ENCODE peak calls at places on chromosomes 1 and 21, in four cellular contexts. O, H, Q and T are unnamed samples.

GRCh38 chr1:116125761-116126160 is 14.6 kb downstream of the MAB21L3 start:
- DNase-seq in Q (no peak), O (no peak), H (no peak), T (no peak)

GRCh38 chr21:34553199-34553952 is 41.4 kb upstream of the KCNE1 start:
- DNase-seq in Q (peak), H (peak), O (peak), T (no peak)

GRCh38 chr21:45971487-45972352 is 9.8 kb upstream of the COL6A1 start:
- DNase-seq in O (no peak), Q (peak), H (peak), T (no peak)

GRCh38 chr1:233549917-233550316 is 64.0 kb upstream of the KCNK1 start:
- DNase-seq in O (peak), H (no peak), Q (no peak), T (no peak)

GRCh38 chr1:228862542-228863505 is 127.5 kb downstream of the RHOU start:
- DNase-seq in Q (no peak), O (no peak), H (peak), T (no peak)

GRCh38 chr1:53076165-53076564 is 14.2 kb downstream of the PODN start:
- DNase-seq in O (no peak), H (no peak), Q (no peak), T (no peak)

GRCh38 chr1:20476260-20477038 is 9.6 kb downstream of the CAMK2N1 start:
- DNase-seq in Q (peak), H (peak), O (peak), T (no peak)

GRCh38 chr1:243325305-243325890 is 69.6 kb downstream of the SDCCAG8 start:
- DNase-seq in H (peak), Q (peak), O (peak), T (peak)

GRCh38 chr1:23380719-23381118 is 11.1 kb upstream of the ZNF436 start:
- DNase-seq in O (no peak), Q (no peak), H (no peak), T (no peak)

GRCh38 chr1:182257369-182258063 is 134.1 kb downstream of the GLUL start:
- DNase-seq in O (no peak), H (no peak), Q (no peak), T (no peak)

GRCh38 chr1:83593073-83593472 is 405.9 kb downstream of the TTLL7 start:
- DNase-seq in H (no peak), Q (no peak), O (no peak), T (no peak)

GRCh38 chr1:51953079-51953478 is 37.4 kb downstream of the RAB3B start:
- DNase-seq in Q (no peak), O (no peak), H (no peak), T (peak)

GRCh38 chr1:24483441-24483840 is 19.2 kb upstream of the RCAN3 start:
- DNase-seq in H (no peak), Q (no peak), O (no peak), T (no peak)

GRCh38 chr1:200917291-200917817 is 22.7 kb downstream of the INAVA start:
- DNase-seq in O (peak), H (no peak), Q (no peak), T (peak)

GRCh38 chr1:58649555-58649954 is 50.3 kb downstream of the MYSM1 start:
- DNase-seq in Q (no peak), H (no peak), O (no peak), T (no peak)

GRCh38 chr1:36481091-36481490 is 1.6 kb downstream of the CSF3R start:
- DNase-seq in O (no peak), Q (no peak), H (no peak), T (no peak)

GRCh38 chr1:94676686-94677085 is 135.1 kb upstream of the F3 start:
- DNase-seq in H (no peak), Q (no peak), O (no peak), T (no peak)

GRCh38 chr1:40384413-40384762 is 10.9 kb downstream of the SMAP2 start:
- DNase-seq in O (no peak), Q (no peak), H (no peak), T (no peak)

GRCh38 chr1:112507896-112508241 is 896 bp upstream of the WNT2B start:
- DNase-seq in Q (no peak), O (no peak), H (peak), T (no peak)

GRCh38 chr21:44800103-44800502 is 1.5 kb downstream of the UBE2G2 start:
- DNase-seq in Q (peak), H (peak), O (peak), T (no peak)

GRCh38 chr1:85274969-85275453 is 1.4 kb downstream of the BCL10 start:
- DNase-seq in Q (peak), O (peak), H (peak), T (no peak)

DNA sequence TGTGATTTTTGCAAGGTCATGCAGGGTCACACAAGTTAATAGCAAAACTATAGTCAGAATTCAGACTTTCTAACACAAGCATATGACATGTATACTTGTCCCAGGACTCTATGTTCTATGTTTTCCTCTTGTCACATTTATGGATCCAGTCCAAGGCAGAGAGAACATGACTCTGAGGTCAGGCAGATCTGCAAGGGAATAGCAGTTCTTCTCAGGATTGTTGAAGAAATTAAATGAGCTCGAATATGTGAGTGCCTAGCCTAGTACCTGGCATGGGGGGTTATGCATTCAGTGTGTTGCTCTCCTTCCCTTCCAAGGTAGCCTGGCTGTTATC is 9.5 kb upstream of the RPTN start:
- DNase-seq in Q (no peak), H (peak), O (no peak), T (no peak)
- H3K4me2 ChIP-seq in Q (no peak), H (no peak), O (peak), T (no peak)

DNA sequence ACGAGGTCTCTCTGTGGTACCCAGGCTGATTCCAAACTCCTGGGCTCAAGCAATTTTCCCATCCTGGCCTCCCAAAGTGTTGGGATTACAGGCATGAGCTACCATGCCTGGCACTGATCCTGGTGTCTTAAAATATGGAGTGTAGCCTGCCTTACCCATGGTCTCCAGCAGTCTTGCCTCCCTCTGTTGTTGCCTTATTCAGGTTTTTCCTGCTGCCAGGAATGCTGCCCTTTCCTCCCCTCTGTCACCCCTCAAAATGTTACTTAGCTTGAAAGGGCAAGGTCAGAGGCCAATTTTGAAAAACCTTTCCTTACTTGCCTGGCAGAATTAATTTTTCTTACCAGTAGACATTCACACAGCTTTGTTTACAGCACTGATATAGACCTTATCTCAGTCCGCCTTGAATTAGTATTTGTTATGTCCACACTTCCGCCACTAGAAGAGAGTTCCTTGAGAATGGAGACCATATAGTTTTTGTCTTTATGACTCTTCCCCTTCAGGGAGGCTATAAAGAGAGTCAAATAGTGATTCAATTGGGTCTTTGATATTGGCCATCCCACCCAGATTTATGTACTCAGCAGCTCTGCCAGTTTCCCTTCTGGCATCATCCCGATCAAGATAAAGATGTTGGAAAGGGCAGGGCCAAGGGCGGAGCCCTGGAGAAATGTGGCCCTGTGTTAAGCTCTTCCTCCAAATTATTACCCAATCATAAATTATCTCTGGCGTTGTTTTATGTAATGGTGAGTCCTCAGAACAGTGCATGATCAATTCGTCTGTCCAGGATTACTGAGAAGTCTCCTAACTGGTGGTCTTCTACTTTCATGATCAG is 38.8 kb downstream of the C1orf21 start:
- DNase-seq in Q (no peak), O (no peak), H (no peak), T (no peak)
- H3K4me2 ChIP-seq in Q (no peak), O (no peak), H (no peak), T (no peak)

GRCh38 chr1:209395169-209395568 is 188.3 kb upstream of the CAMK1G start:
- DNase-seq in Q (no peak), H (no peak), O (no peak), T (no peak)
- H3K4me2 ChIP-seq in Q (no peak), H (no peak), O (no peak), T (no peak)

DNA sequence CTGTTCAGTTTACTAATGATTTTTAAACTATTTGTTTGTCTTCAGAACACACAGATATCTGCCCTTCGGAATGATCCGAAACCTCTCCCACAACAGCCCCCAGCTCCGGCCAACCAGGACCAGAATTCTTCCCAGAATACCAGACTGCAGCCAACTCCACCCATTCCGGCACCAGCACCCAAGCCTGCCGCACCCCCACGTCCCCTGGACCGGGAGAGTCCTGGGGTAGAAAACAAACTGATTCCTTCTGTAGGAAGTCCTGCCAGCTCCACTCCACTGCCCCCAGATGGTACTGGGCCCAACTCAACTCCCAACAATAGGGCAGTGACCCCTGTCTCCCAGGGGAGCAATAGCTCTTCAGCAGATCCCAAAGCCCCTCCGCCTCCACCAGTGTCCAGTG is 51.6 kb downstream of the ACP6 start:
- DNase-seq in Q (no peak), H (no peak), O (no peak), T (no peak)
- H3K4me2 ChIP-seq in Q (no peak), H (no peak), O (no peak), T (peak)

DNA sequence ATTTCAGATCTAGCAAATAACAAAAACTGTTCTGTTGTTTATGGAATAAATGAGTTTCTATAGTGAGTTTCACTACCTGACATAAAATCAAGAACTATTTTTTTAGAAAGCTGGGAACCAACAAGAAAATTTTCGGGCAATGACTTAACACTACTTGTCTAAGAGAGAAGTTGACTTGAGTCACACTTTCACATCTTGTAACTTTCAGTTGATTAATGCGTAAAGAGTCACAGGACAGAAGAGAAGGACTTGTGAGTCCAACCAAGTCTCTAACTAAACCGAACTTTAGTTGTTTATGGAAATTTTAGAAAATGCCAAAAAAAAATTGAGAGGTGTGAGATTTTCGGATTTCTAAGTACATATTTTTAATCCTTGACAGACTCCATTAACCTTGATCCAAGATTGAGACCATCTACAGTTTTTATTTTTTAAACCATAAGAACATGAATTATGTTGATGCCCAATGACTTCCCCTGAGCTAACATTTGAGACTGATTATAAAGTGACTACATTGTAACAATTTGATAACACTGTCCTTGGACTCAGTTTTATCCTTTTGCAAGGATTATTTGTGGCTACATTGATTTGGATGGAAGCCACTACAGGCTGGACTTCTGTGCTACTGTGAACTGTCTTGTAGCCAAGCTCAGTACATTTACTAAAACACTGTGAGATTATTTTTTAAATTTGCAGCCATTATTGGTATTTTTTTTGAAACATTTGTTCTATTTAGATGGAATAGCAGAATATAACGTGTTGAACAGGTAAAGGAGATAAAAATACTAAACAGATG is 284.0 kb downstream of the PTPRC start:
- DNase-seq in H (no peak), O (no peak), Q (peak), T (no peak)
- H3K4me2 ChIP-seq in H (no peak), O (no peak), Q (no peak), T (peak)

DNA sequence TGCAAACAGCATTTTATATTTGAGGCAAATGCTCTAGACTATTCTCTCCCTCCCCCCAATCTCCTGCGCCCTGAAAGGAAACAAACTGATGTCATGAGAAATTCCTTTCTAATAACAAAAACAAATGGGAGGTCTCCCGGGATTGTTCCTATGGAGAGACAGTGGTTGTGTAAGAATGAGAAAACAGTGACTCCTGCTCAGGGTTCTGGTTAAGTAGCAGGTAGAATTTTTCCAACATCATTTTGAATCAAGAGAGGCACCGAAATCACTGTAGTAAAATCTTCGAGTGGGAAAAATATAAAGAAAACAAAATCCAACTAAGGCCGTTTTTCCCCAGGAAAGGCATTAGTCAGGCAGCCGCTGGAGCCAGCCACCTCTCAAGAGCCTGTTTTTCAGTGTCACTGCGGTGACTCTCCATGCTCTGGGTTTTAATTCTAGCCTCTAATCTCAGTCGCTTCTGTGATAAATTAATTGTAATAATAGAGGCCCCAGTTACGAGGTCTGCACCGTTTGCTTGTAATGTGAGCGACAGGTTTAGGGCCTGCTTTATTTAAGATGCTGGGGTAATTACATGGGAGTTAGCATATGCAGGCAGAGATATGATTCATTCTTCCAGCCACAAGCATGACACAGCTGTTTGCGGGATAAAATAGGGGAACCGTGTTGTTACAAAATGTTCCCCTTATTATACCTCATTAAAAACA is 80.3 kb downstream of the RNF220 start:
- DNase-seq in H (peak), O (peak), Q (peak), T (no peak)
- H3K4me2 ChIP-seq in H (peak), O (no peak), Q (no peak), T (no peak)

GRCh38 chr21:43191971-43192370 is 23.2 kb downstream of the CRYAA start:
- DNase-seq in Q (no peak), O (no peak), H (no peak), T (no peak)
- H3K4me2 ChIP-seq in Q (no peak), O (no peak), H (no peak), T (no peak)

GRCh38 chr1:226004396-226004795 is 5.3 kb upstream of the SDE2 start:
- DNase-seq in Q (no peak), O (no peak), H (no peak), T (no peak)
- H3K4me2 ChIP-seq in Q (no peak), O (no peak), H (no peak), T (no peak)

GRCh38 chr1:151493042-151493441 is 18.1 kb upstream of the CGN start:
- DNase-seq in Q (no peak), H (no peak), O (no peak), T (no peak)
- H3K4me2 ChIP-seq in Q (no peak), H (no peak), O (no peak), T (no peak)